ENCODE peak calls at places on chromosome 15, in seven cellular contexts. One of them, this sample, is unnamed.

GRCh38 chr15:72463702-72464101 is 10.4 kb upstream of the ARIH1 start:
- DNase-seq in iPS DF 6.9: no peak
- DNase-seq in activated CD8-positive, alpha-beta T cell treated with anti-CD3 and anti-CD28 coated beads for 36 hours: no peak
- DNase-seq in nephron progenitor cell: no peak
- DNase-seq in bronchial epithelial cell: peak; percentile 39
- DNase-seq in cerebellar cortex: no peak
- DNase-seq in AG10803: no peak
- DNase-seq in this sample: no peak

GRCh38 chr15:92112180-92112579 is 258.7 kb downstream of the SLCO3A1 start:
- DNase-seq in bronchial epithelial cell: no peak
- DNase-seq in iPS DF 6.9: no peak
- DNase-seq in activated CD8-positive, alpha-beta T cell treated with anti-CD3 and anti-CD28 coated beads for 36 hours: no peak
- DNase-seq in AG10803: peak; percentile 66
- DNase-seq in cerebellar cortex: no peak
- DNase-seq in nephron progenitor cell: no peak
- DNase-seq in this sample: no peak

GRCh38 chr15:70258369-70259029 is 160.8 kb upstream of the TLE3 start:
- DNase-seq in iPS DF 6.9: no peak
- DNase-seq in cerebellar cortex: no peak
- DNase-seq in activated CD8-positive, alpha-beta T cell treated with anti-CD3 and anti-CD28 coated beads for 36 hours: peak; percentile 95
- DNase-seq in nephron progenitor cell: no peak
- DNase-seq in bronchial epithelial cell: no peak
- DNase-seq in AG10803: no peak
- DNase-seq in this sample: no peak

GRCh38 chr15:80010131-80010673 is 39.2 kb upstream of the BCL2A1 start:
- DNase-seq in AG10803: peak; percentile 20
- DNase-seq in cerebellar cortex: no peak
- DNase-seq in activated CD8-positive, alpha-beta T cell treated with anti-CD3 and anti-CD28 coated beads for 36 hours: no peak
- DNase-seq in bronchial epithelial cell: peak; percentile 69
- DNase-seq in nephron progenitor cell: no peak
- DNase-seq in iPS DF 6.9: no peak
- DNase-seq in this sample: no peak

GRCh38 chr15:78726870-78727551 is 84.3 kb downstream of the ADAMTS7 start:
- DNase-seq in AG10803: no peak
- DNase-seq in activated CD8-positive, alpha-beta T cell treated with anti-CD3 and anti-CD28 coated beads for 36 hours: peak; percentile 47
- DNase-seq in iPS DF 6.9: no peak
- DNase-seq in nephron progenitor cell: peak; percentile 63
- DNase-seq in cerebellar cortex: peak; percentile 16
- DNase-seq in bronchial epithelial cell: peak; percentile 26
- DNase-seq in this sample: peak; percentile 86

GRCh38 chr15:68187559-68187958 is 17.6 kb downstream of the CALML4 start:
- DNase-seq in iPS DF 6.9: no peak
- DNase-seq in bronchial epithelial cell: peak; percentile 28
- DNase-seq in nephron progenitor cell: no peak
- DNase-seq in activated CD8-positive, alpha-beta T cell treated with anti-CD3 and anti-CD28 coated beads for 36 hours: no peak
- DNase-seq in AG10803: peak; percentile 73
- DNase-seq in cerebellar cortex: peak; percentile 89
- DNase-seq in this sample: peak; percentile 80

GRCh38 chr15:93378547-93378946 is 289.5 kb upstream of the RGMA start:
- DNase-seq in AG10803: no peak
- DNase-seq in activated CD8-positive, alpha-beta T cell treated with anti-CD3 and anti-CD28 coated beads for 36 hours: no peak
- DNase-seq in nephron progenitor cell: no peak
- DNase-seq in bronchial epithelial cell: no peak
- DNase-seq in cerebellar cortex: peak; percentile 0
- DNase-seq in iPS DF 6.9: no peak
- DNase-seq in this sample: no peak

GRCh38 chr15:89672221-89673161 is 6.7 kb downstream of the PLIN1 start:
- DNase-seq in nephron progenitor cell: no peak
- DNase-seq in activated CD8-positive, alpha-beta T cell treated with anti-CD3 and anti-CD28 coated beads for 36 hours: no peak
- DNase-seq in iPS DF 6.9: no peak
- DNase-seq in bronchial epithelial cell: no peak
- DNase-seq in AG10803: peak; percentile 68
- DNase-seq in cerebellar cortex: no peak
- DNase-seq in this sample: no peak

GRCh38 chr15:63797901-63798300 is 35.8 kb downstream of the HERC1 start:
- DNase-seq in bronchial epithelial cell: no peak
- DNase-seq in iPS DF 6.9: no peak
- DNase-seq in AG10803: no peak
- DNase-seq in nephron progenitor cell: no peak
- DNase-seq in activated CD8-positive, alpha-beta T cell treated with anti-CD3 and anti-CD28 coated beads for 36 hours: no peak
- DNase-seq in cerebellar cortex: no peak
- DNase-seq in this sample: no peak

GRCh38 chr15:75112848-75113492 is 88.7 kb upstream of the C15orf39 start:
- DNase-seq in iPS DF 6.9: no peak
- DNase-seq in nephron progenitor cell: no peak
- DNase-seq in bronchial epithelial cell: no peak
- DNase-seq in cerebellar cortex: no peak
- DNase-seq in activated CD8-positive, alpha-beta T cell treated with anti-CD3 and anti-CD28 coated beads for 36 hours: no peak
- DNase-seq in AG10803: no peak
- DNase-seq in this sample: no peak

GRCh38 chr15:31111091-31111647 is 9.6 kb upstream of the TRPM1 start:
- DNase-seq in activated CD8-positive, alpha-beta T cell treated with anti-CD3 and anti-CD28 coated beads for 36 hours: no peak
- DNase-seq in AG10803: peak; percentile 47
- DNase-seq in bronchial epithelial cell: no peak
- DNase-seq in iPS DF 6.9: no peak
- DNase-seq in nephron progenitor cell: no peak
- DNase-seq in cerebellar cortex: no peak
- DNase-seq in this sample: no peak

GRCh38 chr15:101221858-101222257 is 30.0 kb downstream of the CHSY1 start:
- DNase-seq in activated CD8-positive, alpha-beta T cell treated with anti-CD3 and anti-CD28 coated beads for 36 hours: no peak
- DNase-seq in cerebellar cortex: no peak
- DNase-seq in bronchial epithelial cell: no peak
- DNase-seq in AG10803: no peak
- DNase-seq in nephron progenitor cell: no peak
- DNase-seq in iPS DF 6.9: no peak
- DNase-seq in this sample: no peak

GRCh38 chr15:76161153-76162049 is 101.6 kb downstream of the TMEM266 start:
- DNase-seq in bronchial epithelial cell: no peak
- DNase-seq in activated CD8-positive, alpha-beta T cell treated with anti-CD3 and anti-CD28 coated beads for 36 hours: no peak
- DNase-seq in cerebellar cortex: no peak
- DNase-seq in nephron progenitor cell: no peak
- DNase-seq in AG10803: peak; percentile 66
- DNase-seq in iPS DF 6.9: no peak
- DNase-seq in this sample: no peak

GRCh38 chr15:41024141-41024540 is 70.9 kb downstream of the CHAC1 start:
- DNase-seq in cerebellar cortex: no peak
- DNase-seq in AG10803: peak; percentile 94
- DNase-seq in activated CD8-positive, alpha-beta T cell treated with anti-CD3 and anti-CD28 coated beads for 36 hours: no peak
- DNase-seq in iPS DF 6.9: no peak
- DNase-seq in bronchial epithelial cell: no peak
- DNase-seq in nephron progenitor cell: no peak
- DNase-seq in this sample: no peak

GRCh38 chr15:64209680-64210334 is 47.0 kb upstream of the PPIB start:
- DNase-seq in bronchial epithelial cell: peak; percentile 35
- DNase-seq in activated CD8-positive, alpha-beta T cell treated with anti-CD3 and anti-CD28 coated beads for 36 hours: peak; percentile 7
- DNase-seq in cerebellar cortex: no peak
- DNase-seq in nephron progenitor cell: no peak
- DNase-seq in iPS DF 6.9: no peak
- DNase-seq in AG10803: peak; percentile 39
- DNase-seq in this sample: peak; percentile 83

GRCh38 chr15:90808517-90808939 is 59.9 kb upstream of the FURIN start:
- DNase-seq in iPS DF 6.9: no peak
- DNase-seq in cerebellar cortex: no peak
- DNase-seq in bronchial epithelial cell: no peak
- DNase-seq in nephron progenitor cell: no peak
- DNase-seq in activated CD8-positive, alpha-beta T cell treated with anti-CD3 and anti-CD28 coated beads for 36 hours: no peak
- DNase-seq in AG10803: no peak
- DNase-seq in this sample: no peak

GRCh38 chr15:71733122-71733521 is 77.2 kb upstream of the NR2E3 start:
- DNase-seq in activated CD8-positive, alpha-beta T cell treated with anti-CD3 and anti-CD28 coated beads for 36 hours: no peak
- DNase-seq in cerebellar cortex: no peak
- DNase-seq in iPS DF 6.9: no peak
- DNase-seq in nephron progenitor cell: no peak
- DNase-seq in AG10803: no peak
- DNase-seq in bronchial epithelial cell: no peak
- DNase-seq in this sample: no peak

GRCh38 chr15:66400351-66400774 is 13.7 kb downstream of the MAP2K1 start:
- DNase-seq in cerebellar cortex: no peak
- DNase-seq in iPS DF 6.9: no peak
- DNase-seq in AG10803: no peak
- DNase-seq in activated CD8-positive, alpha-beta T cell treated with anti-CD3 and anti-CD28 coated beads for 36 hours: no peak
- DNase-seq in nephron progenitor cell: no peak
- DNase-seq in bronchial epithelial cell: peak; percentile 28
- DNase-seq in this sample: no peak

GRCh38 chr15:39925112-39925830 is 5.2 kb upstream of the GPR176 start:
- DNase-seq in activated CD8-positive, alpha-beta T cell treated with anti-CD3 and anti-CD28 coated beads for 36 hours: peak; percentile 45
- DNase-seq in AG10803: no peak
- DNase-seq in nephron progenitor cell: no peak
- DNase-seq in cerebellar cortex: no peak
- DNase-seq in iPS DF 6.9: no peak
- DNase-seq in bronchial epithelial cell: peak; percentile 70
- DNase-seq in this sample: peak; percentile 19

GRCh38 chr15:47820047-47820779 is 102.9 kb downstream of the SEMA6D start:
- DNase-seq in iPS DF 6.9: no peak
- DNase-seq in bronchial epithelial cell: peak; percentile 85
- DNase-seq in activated CD8-positive, alpha-beta T cell treated with anti-CD3 and anti-CD28 coated beads for 36 hours: no peak
- DNase-seq in cerebellar cortex: no peak
- DNase-seq in AG10803: peak; percentile 49
- DNase-seq in nephron progenitor cell: no peak
- DNase-seq in this sample: no peak

GRCh38 chr15:33243869-33244268 is 49.4 kb upstream of the FMN1 start:
- DNase-seq in iPS DF 6.9: no peak
- DNase-seq in nephron progenitor cell: no peak
- DNase-seq in bronchial epithelial cell: peak; percentile 92
- DNase-seq in activated CD8-positive, alpha-beta T cell treated with anti-CD3 and anti-CD28 coated beads for 36 hours: no peak
- DNase-seq in cerebellar cortex: no peak
- DNase-seq in AG10803: no peak
- DNase-seq in this sample: no peak

GRCh38 chr15:32003558-32003957 is 26.8 kb upstream of the CHRNA7 start:
- DNase-seq in cerebellar cortex: no peak
- DNase-seq in activated CD8-positive, alpha-beta T cell treated with anti-CD3 and anti-CD28 coated beads for 36 hours: no peak
- DNase-seq in AG10803: no peak
- DNase-seq in iPS DF 6.9: no peak
- DNase-seq in bronchial epithelial cell: no peak
- DNase-seq in nephron progenitor cell: no peak
- DNase-seq in this sample: no peak

GRCh38 chr15:85314653-85315052 is 65.8 kb upstream of the AKAP13 start:
- DNase-seq in iPS DF 6.9: no peak
- DNase-seq in activated CD8-positive, alpha-beta T cell treated with anti-CD3 and anti-CD28 coated beads for 36 hours: peak; percentile 34
- DNase-seq in cerebellar cortex: no peak
- DNase-seq in AG10803: peak; percentile 31
- DNase-seq in bronchial epithelial cell: no peak
- DNase-seq in nephron progenitor cell: no peak
- DNase-seq in this sample: no peak

GRCh38 chr15:92715753-92716152 is 60.2 kb upstream of the FAM174B start:
- DNase-seq in iPS DF 6.9: no peak
- DNase-seq in bronchial epithelial cell: no peak
- DNase-seq in nephron progenitor cell: peak; percentile 10
- DNase-seq in activated CD8-positive, alpha-beta T cell treated with anti-CD3 and anti-CD28 coated beads for 36 hours: no peak
- DNase-seq in cerebellar cortex: no peak
- DNase-seq in AG10803: no peak
- DNase-seq in this sample: no peak

GRCh38 chr15:70260096-70260495 is 162.4 kb upstream of the TLE3 start:
- DNase-seq in nephron progenitor cell: no peak
- DNase-seq in bronchial epithelial cell: no peak
- DNase-seq in AG10803: no peak
- DNase-seq in iPS DF 6.9: no peak
- DNase-seq in activated CD8-positive, alpha-beta T cell treated with anti-CD3 and anti-CD28 coated beads for 36 hours: peak; percentile 56
- DNase-seq in cerebellar cortex: no peak
- DNase-seq in this sample: no peak

GRCh38 chr15:75054172-75054897 is 30.9 kb downstream of the PPCDC start:
- DNase-seq in iPS DF 6.9: no peak
- DNase-seq in activated CD8-positive, alpha-beta T cell treated with anti-CD3 and anti-CD28 coated beads for 36 hours: no peak
- DNase-seq in nephron progenitor cell: no peak
- DNase-seq in cerebellar cortex: no peak
- DNase-seq in bronchial epithelial cell: no peak
- DNase-seq in AG10803: no peak
- DNase-seq in this sample: no peak

GRCh38 chr15:97745481-97746071 is 214.9 kb upstream of the ARRDC4 start:
- DNase-seq in iPS DF 6.9: peak; percentile 43
- DNase-seq in cerebellar cortex: no peak
- DNase-seq in bronchial epithelial cell: peak; percentile 28
- DNase-seq in activated CD8-positive, alpha-beta T cell treated with anti-CD3 and anti-CD28 coated beads for 36 hours: peak; percentile 56
- DNase-seq in nephron progenitor cell: peak; percentile 47
- DNase-seq in AG10803: no peak
- DNase-seq in this sample: peak; percentile 92

GRCh38 chr15:73632670-73633058 is 525 bp downstream of the NPTN start:
- DNase-seq in activated CD8-positive, alpha-beta T cell treated with anti-CD3 and anti-CD28 coated beads for 36 hours: no peak
- DNase-seq in AG10803: no peak
- DNase-seq in iPS DF 6.9: no peak
- DNase-seq in cerebellar cortex: no peak
- DNase-seq in nephron progenitor cell: no peak
- DNase-seq in bronchial epithelial cell: no peak
- DNase-seq in this sample: no peak

GRCh38 chr15:63718590-63719035 is 115.1 kb downstream of the HERC1 start:
- DNase-seq in nephron progenitor cell: no peak
- DNase-seq in cerebellar cortex: no peak
- DNase-seq in bronchial epithelial cell: peak; percentile 84
- DNase-seq in activated CD8-positive, alpha-beta T cell treated with anti-CD3 and anti-CD28 coated beads for 36 hours: no peak
- DNase-seq in AG10803: peak; percentile 84
- DNase-seq in iPS DF 6.9: no peak
- DNase-seq in this sample: no peak

GRCh38 chr15:72599855-72600464 is 54.5 kb upstream of the GOLGA6B start:
- DNase-seq in cerebellar cortex: peak; percentile 58
- DNase-seq in iPS DF 6.9: peak; percentile 35
- DNase-seq in bronchial epithelial cell: peak; percentile 53
- DNase-seq in AG10803: peak; percentile 59
- DNase-seq in nephron progenitor cell: peak; percentile 43
- DNase-seq in activated CD8-positive, alpha-beta T cell treated with anti-CD3 and anti-CD28 coated beads for 36 hours: peak; percentile 50
- DNase-seq in this sample: peak; percentile 85

GRCh38 chr15:25674948-25675347 is 188.2 kb downstream of the ATP10A start:
- DNase-seq in activated CD8-positive, alpha-beta T cell treated with anti-CD3 and anti-CD28 coated beads for 36 hours: no peak
- DNase-seq in nephron progenitor cell: no peak
- DNase-seq in bronchial epithelial cell: no peak
- DNase-seq in cerebellar cortex: no peak
- DNase-seq in iPS DF 6.9: no peak
- DNase-seq in AG10803: no peak
- DNase-seq in this sample: no peak

GRCh38 chr15:22887157-22887951 is 48.9 kb downstream of the NIPA2 start:
- DNase-seq in cerebellar cortex: no peak
- DNase-seq in AG10803: peak; percentile 78
- DNase-seq in activated CD8-positive, alpha-beta T cell treated with anti-CD3 and anti-CD28 coated beads for 36 hours: no peak
- DNase-seq in nephron progenitor cell: no peak
- DNase-seq in iPS DF 6.9: no peak
- DNase-seq in bronchial epithelial cell: peak; percentile 21
- DNase-seq in this sample: no peak

GRCh38 chr15:95948371-95948770 is 382.1 kb upstream of the NR2F2 start:
- DNase-seq in nephron progenitor cell: no peak
- DNase-seq in activated CD8-positive, alpha-beta T cell treated with anti-CD3 and anti-CD28 coated beads for 36 hours: no peak
- DNase-seq in cerebellar cortex: no peak
- DNase-seq in bronchial epithelial cell: no peak
- DNase-seq in AG10803: no peak
- DNase-seq in iPS DF 6.9: no peak
- DNase-seq in this sample: no peak

GRCh38 chr15:57217716-57218598 is 158.3 kb upstream of the CGNL1 start:
- DNase-seq in nephron progenitor cell: no peak
- DNase-seq in AG10803: peak; percentile 52
- DNase-seq in cerebellar cortex: no peak
- DNase-seq in iPS DF 6.9: no peak
- DNase-seq in activated CD8-positive, alpha-beta T cell treated with anti-CD3 and anti-CD28 coated beads for 36 hours: no peak
- DNase-seq in bronchial epithelial cell: no peak
- DNase-seq in this sample: no peak

GRCh38 chr15:65055201-65055870 is 10.1 kb downstream of the SLC51B start:
- DNase-seq in activated CD8-positive, alpha-beta T cell treated with anti-CD3 and anti-CD28 coated beads for 36 hours: no peak
- DNase-seq in AG10803: peak; percentile 39
- DNase-seq in bronchial epithelial cell: peak; percentile 42
- DNase-seq in cerebellar cortex: no peak
- DNase-seq in nephron progenitor cell: no peak
- DNase-seq in iPS DF 6.9: no peak
- DNase-seq in this sample: peak; percentile 40

GRCh38 chr15:45630958-45631691 is 3.7 kb upstream of the SQOR start:
- DNase-seq in AG10803: peak; percentile 96
- DNase-seq in nephron progenitor cell: no peak
- DNase-seq in cerebellar cortex: no peak
- DNase-seq in iPS DF 6.9: no peak
- DNase-seq in activated CD8-positive, alpha-beta T cell treated with anti-CD3 and anti-CD28 coated beads for 36 hours: no peak
- DNase-seq in bronchial epithelial cell: peak; percentile 97
- DNase-seq in this sample: no peak